ENCODE peak calls at places on chromosomes 4 and X, in seven cellular contexts. L is GM13976; C is NCI-H460; F is T-helper 1 cell; P is GM03348; O is ACHN; T is stimulated activated CD4-positive, alpha-beta T cell treated with anti-CD3 and anti-CD28 coated beads, Interleukin-12 subunit alpha, Interleukin-12 subunit beta, amount 100 ng/mL, for 48 hours. Z is an unnamed sample.

GRCh38 chr4:90546114-90546513 is 418.9 kb downstream of the CCSER1 start:
- DNase-seq in L (no peak), C (no peak), F (no peak), P (no peak), O (no peak), T (no peak), Z (no peak)

GRCh38 chr4:184196730-184197355 is 20.8 kb downstream of the ENPP6 start:
- DNase-seq in L (no peak), C (no peak), F (no peak), P (no peak), O (no peak), T (no peak), Z (no peak)

GRCh38 chrX:130829526-130830515 is 73.2 kb downstream of the ENOX2 start:
- DNase-seq in L (no peak), C (no peak), F (no peak), P (no peak), O (no peak), T (no peak), Z (no peak)

GRCh38 chr4:55871299-55871800 is 17.9 kb downstream of the EXOC1 start:
- DNase-seq in L (no peak), C (no peak), F (no peak), P (no peak), O (no peak), T (no peak), Z (no peak)

GRCh38 chr4:125115476-125115875 is 199.3 kb upstream of the FAT4 start:
- DNase-seq in L (no peak), C (no peak), F (no peak), P (peak), O (no peak), T (no peak), Z (no peak)

GRCh38 chrX:35890699-35891098 is 28.8 kb upstream of the CFAP47 start:
- DNase-seq in L (peak), C (peak), F (no peak), P (peak), O (peak), T (no peak), Z (no peak)

GRCh38 chr4:86640469-86640868 is 46.4 kb downstream of the PTPN13 start:
- DNase-seq in L (no peak), C (no peak), F (no peak), P (peak), O (no peak), T (no peak), Z (no peak)

GRCh38 chr4:40419231-40419912 is 84.2 kb downstream of the CHRNA9 start:
- DNase-seq in L (no peak), C (no peak), F (no peak), P (no peak), O (no peak), T (no peak), Z (no peak)

Z was measured in activated gamma-delta T cell treated with Interleukin-2 at 50 U/mL for 16 hours.